ENCODE peak calls at places on chromosome 14, in six cellular contexts. D, V, I, N, T and F are unnamed samples.

GRCh38 chr14:97771340-97772045 is 974.3 kb downstream of the VRK1 start:
- DNase-seq in I (no peak), V (no peak), D (no peak), T (no peak), N (no peak), F (no peak)

GRCh38 chr14:57022608-57023007 is 212.3 kb upstream of the OTX2 start:
- DNase-seq in V (no peak), T (no peak), D (no peak), I (no peak), N (no peak), F (no peak)

GRCh38 chr14:94584591-94585280 is 3.5 kb downstream of the SERPINA5 start:
- DNase-seq in V (no peak), I (no peak), T (no peak), D (no peak), N (no peak), F (no peak)

GRCh38 chr14:25150934-25151790 is 101.2 kb upstream of the STXBP6 start:
- DNase-seq in N (peak; percentile 72), I (peak; percentile 10), D (peak; percentile 18), T (peak; percentile 1), V (peak; percentile 49), F (peak; percentile 43)

GRCh38 chr14:52046376-52046917 is 22.4 kb downstream of the NID2 start:
- DNase-seq in N (no peak), D (no peak), V (no peak), T (no peak), I (no peak), F (no peak)

GRCh38 chr14:64463873-64464272 is 1.4 kb upstream of the AKAP5 start:
- DNase-seq in V (no peak), D (no peak), I (no peak), T (no peak), N (no peak), F (no peak)

GRCh38 chr14:104544362-104544761 is 35.2 kb upstream of the C14orf180 start:
- DNase-seq in N (no peak), V (no peak), I (no peak), D (no peak), T (no peak), F (no peak)

GRCh38 chr14:65079201-65079600 is 23.1 kb downstream of the MAX start:
- DNase-seq in T (no peak), D (no peak), N (no peak), I (no peak), V (no peak), F (peak; percentile 12)

GRCh38 chr14:51939211-51939705 is 50.1 kb upstream of the RTRAF start:
- DNase-seq in T (no peak), I (no peak), N (no peak), V (no peak), D (no peak), F (no peak)

GRCh38 chr14:50068496-50068895 is 47.9 kb downstream of the VCPKMT start:
- DNase-seq in I (no peak), D (no peak), V (no peak), T (no peak), N (no peak), F (no peak)

GRCh38 chr14:95998656-95999055 is 40.5 kb upstream of the C14orf132 start:
- DNase-seq in V (no peak), T (no peak), D (no peak), I (no peak), N (no peak), F (no peak)

GRCh38 chr14:96363751-96364336 is 518 bp downstream of the GSKIP start:
- DNase-seq in V (peak; percentile 61), D (peak; percentile 15), T (no peak), N (peak; percentile 48), I (peak; percentile 24), F (peak; percentile 37)

GRCh38 chr14:105201928-105202513 is 20.9 kb upstream of the NUDT14 start:
- DNase-seq in D (no peak), N (no peak), V (peak; percentile 93), I (no peak), T (peak; percentile 8), F (no peak)

GRCh38 chr14:23054000-23054811 is 3.1 kb downstream of the CDH24 start:
- DNase-seq in D (peak; percentile 63), V (peak; percentile 41), N (no peak), T (no peak), I (no peak), F (no peak)

GRCh38 chr14:38255408-38255672 is 553 bp downstream of the CLEC14A start:
- DNase-seq in I (no peak), V (no peak), D (no peak), N (no peak), T (no peak), F (no peak)

GRCh38 chr14:76832503-76832988 is 6.3 kb downstream of the LRRC74A start:
- DNase-seq in D (no peak), V (peak; percentile 15), N (peak; percentile 83), T (no peak), I (no peak), F (no peak)

GRCh38 chr14:85909581-85909980 is 379.6 kb downstream of the FLRT2 start:
- DNase-seq in N (no peak), I (no peak), V (no peak), D (no peak), T (no peak), F (no peak)

GRCh38 chr14:81137316-81137715 is 83.4 kb downstream of the GTF2A1 start:
- DNase-seq in I (peak; percentile 12), D (no peak), T (no peak), N (no peak), V (no peak), F (no peak)

GRCh38 chr14:35533357-35534129 is 421 bp upstream of the INSM2 start:
- DNase-seq in N (peak; percentile 70), I (peak; percentile 60), V (peak; percentile 28), T (no peak), D (peak; percentile 66), F (peak; percentile 60)

GRCh38 chr14:104563742-104564615 is 15.6 kb upstream of the C14orf180 start:
- DNase-seq in T (no peak), V (peak; percentile 70), I (peak; percentile 95), N (peak; percentile 18), D (peak; percentile 86), F (peak; percentile 62)

GRCh38 chr14:89004195-89004594 is 179.7 kb downstream of the TTC8 start:
- DNase-seq in V (peak; percentile 46), N (no peak), I (no peak), T (no peak), D (no peak), F (no peak)

GRCh38 chr14:106883218-106883692 is 1356.9 kb downstream of the TMEM121 start:
- DNase-seq in I (no peak), N (peak; percentile 39), T (no peak), D (no peak), V (peak; percentile 55), F (no peak)

GRCh38 chr14:71943695-71944018 is 11.4 kb downstream of the RGS6 start:
- DNase-seq in T (no peak), D (no peak), N (no peak), V (no peak), I (no peak), F (no peak)

DNA sequence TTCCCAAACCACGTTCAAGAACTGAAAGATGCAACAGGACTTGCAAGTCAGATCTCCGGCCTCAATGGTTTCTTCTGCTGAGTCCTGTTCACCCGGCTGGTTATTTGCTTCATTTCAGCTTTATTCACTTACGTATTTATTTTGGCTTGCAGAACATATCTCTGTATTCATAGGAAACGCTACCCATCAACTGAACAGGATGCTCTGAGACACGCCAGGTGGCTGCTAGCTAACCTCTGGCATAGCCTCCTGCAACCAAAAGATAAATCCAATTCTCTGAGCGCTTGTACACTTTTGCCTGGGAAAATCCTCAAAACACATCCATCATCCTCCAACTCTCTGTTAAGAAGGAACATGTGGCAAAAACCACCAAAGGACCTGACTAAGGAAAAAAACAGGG is 17.3 kb downstream of the MAP3K9 start:
- DNase-seq in I (no peak), V (no peak), D (no peak), N (no peak), T (no peak), F (no peak)
- TF ChIP-seq MYC in I (no peak), V (no peak), D (no peak), N (no peak), T (no peak), F (no peak)

DNA sequence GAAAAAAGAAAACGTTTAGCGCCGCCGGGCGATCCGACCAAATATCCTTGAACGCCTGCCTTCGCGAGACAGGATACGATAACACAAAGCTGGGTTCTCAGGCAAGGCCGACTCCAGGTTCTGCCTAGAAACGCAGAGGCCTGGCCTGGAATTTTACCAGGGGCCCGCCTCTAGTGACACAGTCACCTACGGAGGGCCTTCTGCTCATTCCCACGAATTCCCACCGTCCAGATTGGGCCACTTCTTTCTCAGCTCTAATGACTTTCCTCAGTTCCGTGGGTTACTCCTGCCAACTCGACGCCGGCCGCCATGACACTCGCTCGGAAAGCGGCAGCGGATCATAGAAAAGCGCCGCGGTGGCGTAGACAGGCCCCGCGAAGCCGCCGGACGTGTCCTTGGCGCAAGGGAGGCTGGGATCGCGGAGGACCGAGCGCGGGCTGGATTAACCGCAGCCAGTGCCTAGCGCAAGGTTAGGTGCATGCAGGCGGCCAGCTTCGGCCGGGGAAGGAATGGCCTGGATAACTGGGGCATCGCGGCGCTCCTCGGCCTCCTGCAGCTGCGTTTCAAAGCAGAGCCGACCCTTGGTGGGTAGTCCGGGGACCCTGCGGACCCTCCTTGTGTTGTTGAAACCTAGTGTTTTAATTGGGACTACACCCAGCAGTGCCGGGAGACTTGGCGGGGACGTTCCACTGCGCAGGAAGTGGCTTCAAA is at the start of gene TRIP11:
- DNase-seq in N (peak; percentile 80), D (peak; percentile 86), T (peak; percentile 72), I (peak; percentile 94), V (peak; percentile 96), F (peak; percentile 94)
- TF ChIP-seq POLR2A in N (peak; percentile 90), D (peak; percentile 97), T (peak; percentile 99), I (peak; percentile 98), V (peak; percentile 91), F (peak; percentile 91)

GRCh38 chr14:101001311-101002069 is 98.0 kb upstream of the RTL1 start:
- DNase-seq in D (no peak), T (no peak), I (no peak), N (no peak), V (no peak), F (no peak)

GRCh38 chr14:101004176-101004575 is 100.7 kb upstream of the RTL1 start:
- DNase-seq in T (no peak), I (no peak), V (no peak), D (no peak), N (no peak), F (no peak)

GRCh38 chr14:101002738-101003137 is 99.2 kb upstream of the RTL1 start:
- DNase-seq in N (no peak), I (no peak), D (no peak), T (no peak), V (no peak), F (no peak)

GRCh38 chr14:101004954-101005353 is 101.4 kb upstream of the RTL1 start:
- DNase-seq in V (peak; percentile 62), I (no peak), T (no peak), N (no peak), D (no peak), F (no peak)

DNA sequence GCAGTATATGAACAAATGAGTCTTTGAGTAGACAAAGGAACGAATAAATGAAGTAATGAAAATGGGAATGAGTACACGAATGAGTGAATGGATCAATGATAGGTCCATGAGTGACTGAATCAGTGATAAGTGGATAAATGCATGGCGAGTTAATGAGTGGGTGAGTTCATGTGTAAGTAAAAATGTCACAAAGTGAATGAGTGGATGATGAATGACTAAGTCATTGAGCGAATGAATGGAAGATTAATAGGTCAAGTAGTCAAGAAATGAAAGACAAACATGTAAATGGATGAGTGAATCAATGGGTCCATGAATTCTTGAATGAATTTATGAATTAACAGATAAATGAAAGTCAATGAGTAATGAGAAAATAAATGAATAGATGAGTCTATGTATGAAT is 97.2 kb upstream of the RTL1 start:
- DNase-seq in N (no peak), D (no peak), T (no peak), I (no peak), V (no peak), F (no peak)
- TF ChIP-seq CTCF in N (no peak), D (no peak), T (no peak), I (no peak), V (no peak), F (no peak)

GRCh38 chr14:32336702-32337101 is 7.6 kb downstream of the AKAP6 start:
- DNase-seq in I (no peak), N (no peak), T (no peak), V (no peak), D (peak; percentile 57), F (no peak)
- TF ChIP-seq MYC in I (no peak), N (no peak), T (no peak), V (no peak), D (no peak), F (no peak)